ENCODE peak calls at places on chromosome 3, in ten cellular contexts. C, I, T, R, M, Z, Q, K, A and D are unnamed samples. For H3K4me1, the result is how much of the 10 kb centered on the place peaks cover.

GRCh38 chr3:11582123-11582968 is 61.4 kb downstream of the VGLL4 start:
- DNase-seq in C (peak), I (peak), T (no peak), R (peak), M (no peak), Z (no peak), Q (no peak), K (no peak), A (no peak), D (peak)

GRCh38 chr3:148026009-148026588 is 616.9 kb downstream of the ZIC1 start:
- DNase-seq in C (no peak), I (no peak), T (no peak), R (no peak), M (no peak), Z (no peak), Q (no peak), K (no peak), A (no peak), D (no peak)

GRCh38 chr3:85576091-85576690 is 617.4 kb downstream of the CADM2 start:
- DNase-seq in C (peak), I (peak), T (peak), R (peak), M (no peak), Z (peak), Q (no peak), K (peak), A (no peak), D (peak)

GRCh38 chr3:13581485-13582365 is 32.8 kb downstream of the FBLN2 start:
- DNase-seq in C (no peak), I (peak), T (no peak), R (no peak), M (no peak), Z (no peak), Q (no peak), K (no peak), A (no peak), D (peak)

GRCh38 chr3:168620854-168621253 is 525.1 kb upstream of the GOLIM4 start:
- DNase-seq in C (peak), I (no peak), T (peak), R (no peak), M (no peak), Z (peak), Q (no peak), K (peak), A (no peak), D (peak)

GRCh38 chr3:157219215-157219614 is 59.3 kb upstream of the CCNL1 start:
- DNase-seq in C (no peak), I (no peak), T (no peak), R (no peak), M (no peak), Z (no peak), Q (no peak), K (no peak), A (no peak), D (no peak)

GRCh38 chr3:101970915-101971314 is 121.6 kb downstream of the NFKBIZ start:
- DNase-seq in C (no peak), I (no peak), T (no peak), R (no peak), M (no peak), Z (no peak), Q (no peak), K (no peak), A (no peak), D (no peak)

GRCh38 chr3:15711281-15711680 is 86.5 kb downstream of the ANKRD28 start:
- DNase-seq in C (no peak), I (no peak), T (no peak), R (no peak), M (no peak), Z (no peak), Q (no peak), K (no peak), A (no peak), D (no peak)

GRCh38 chr3:105564546-105565288 is 198.0 kb downstream of the ALCAM start:
- DNase-seq in C (no peak), I (no peak), T (no peak), R (no peak), M (no peak), Z (no peak), Q (no peak), K (no peak), A (no peak), D (no peak)

GRCh38 chr3:173221010-173221409 is 80.0 kb upstream of the SPATA16 start:
- DNase-seq in C (peak), I (no peak), T (no peak), R (no peak), M (no peak), Z (peak), Q (no peak), K (peak), A (no peak), D (peak)

GRCh38 chr3:11335056-11335608 is 62.9 kb downstream of the ATG7 start:
- DNase-seq in C (peak), I (no peak), T (peak), R (no peak), M (no peak), Z (peak), Q (peak), K (peak), A (no peak), D (peak)

GRCh38 chr3:186971578-186971977 is 41.3 kb downstream of the ST6GAL1 start:
- DNase-seq in C (no peak), I (no peak), T (no peak), R (no peak), M (no peak), Z (no peak), Q (no peak), K (no peak), A (peak), D (no peak)

GRCh38 chr3:114446605-114447004 is 152.8 kb downstream of the TIGIT start:
- DNase-seq in C (peak), I (peak), T (no peak), R (no peak), M (no peak), Z (no peak), Q (no peak), K (no peak), A (no peak), D (no peak)

GRCh38 chr3:144403040-144403457 is 431.4 kb downstream of the DIPK2A start:
- DNase-seq in C (no peak), I (no peak), T (no peak), R (peak), M (no peak), Z (no peak), Q (peak), K (no peak), A (no peak), D (no peak)

GRCh38 chr3:177935008-177935407 is 601.2 kb upstream of the KCNMB2 start:
- DNase-seq in C (no peak), I (no peak), T (no peak), R (no peak), M (no peak), Z (peak), Q (no peak), K (no peak), A (no peak), D (no peak)
- H3K4me1 ChIP-seq in C (under half), I (under half), T (under half), R (under half), M (under half), Z (under half), Q (under half), K (under half), A (under half), D (under half)

DNA sequence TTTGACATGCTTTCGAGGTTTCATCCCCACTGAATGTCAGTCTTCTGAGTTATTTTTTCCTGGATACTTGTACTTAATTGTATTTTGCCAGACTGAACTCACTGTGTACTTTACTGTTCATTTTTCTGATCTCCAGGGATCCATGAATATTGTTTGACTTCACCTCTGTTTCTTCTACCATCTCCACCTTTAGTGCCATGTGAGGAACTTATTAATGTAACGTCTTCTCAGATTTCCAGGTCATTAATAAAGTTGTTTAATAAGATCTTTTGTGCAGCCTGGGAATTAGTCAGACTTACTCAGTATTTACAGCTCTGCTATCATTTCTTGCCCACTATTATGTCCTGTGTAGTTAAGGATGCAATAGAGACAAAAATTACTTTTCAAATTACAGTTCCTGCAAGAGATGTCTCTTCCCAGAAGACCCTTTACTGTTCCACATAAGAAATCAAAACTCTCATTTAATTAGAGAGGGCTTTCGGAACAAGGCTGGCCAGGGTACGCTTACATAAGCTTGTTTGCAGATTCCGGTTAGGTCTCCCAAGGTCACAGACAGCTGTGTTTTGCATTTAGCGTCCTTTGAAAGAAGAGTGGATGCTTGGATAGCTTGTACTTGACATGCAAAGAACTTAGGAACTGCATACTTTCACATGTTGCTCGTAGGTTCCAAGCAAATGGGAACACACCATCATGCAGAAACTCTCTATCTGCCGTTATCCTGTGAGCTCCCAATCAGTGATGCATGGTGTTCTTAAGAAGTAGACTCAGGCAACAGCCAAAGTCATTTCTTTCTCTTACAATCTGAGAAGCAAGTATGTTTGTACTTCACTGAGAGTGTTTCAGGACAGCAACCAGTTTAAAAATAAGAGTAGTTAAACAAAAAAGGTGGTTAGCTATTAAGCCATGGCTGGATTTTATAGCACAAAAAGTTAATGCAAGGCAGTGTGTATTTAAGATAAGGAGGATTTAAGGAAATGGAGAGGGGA is 37.5 kb downstream of the FILIP1L start:
- DNase-seq in C (no peak), I (no peak), T (no peak), R (peak), M (no peak), Z (no peak), Q (no peak), K (no peak), A (no peak), D (no peak)
- H3K27ac ChIP-seq in C (no peak), I (peak), T (no peak), R (no peak), M (no peak), Z (no peak), Q (no peak), K (no peak), A (peak), D (peak)

GRCh38 chr3:28241221-28242160 is at the start of gene CMC1:
- DNase-seq in C (peak), I (peak), T (peak), R (peak), M (peak), Z (peak), Q (peak), K (peak), A (peak), D (peak)
- H3K4me1 ChIP-seq in C (under half), I (under half), T (under half), R (under half), M (half or more), Z (under half), Q (under half), K (under half), A (under half), D (under half)

DNA sequence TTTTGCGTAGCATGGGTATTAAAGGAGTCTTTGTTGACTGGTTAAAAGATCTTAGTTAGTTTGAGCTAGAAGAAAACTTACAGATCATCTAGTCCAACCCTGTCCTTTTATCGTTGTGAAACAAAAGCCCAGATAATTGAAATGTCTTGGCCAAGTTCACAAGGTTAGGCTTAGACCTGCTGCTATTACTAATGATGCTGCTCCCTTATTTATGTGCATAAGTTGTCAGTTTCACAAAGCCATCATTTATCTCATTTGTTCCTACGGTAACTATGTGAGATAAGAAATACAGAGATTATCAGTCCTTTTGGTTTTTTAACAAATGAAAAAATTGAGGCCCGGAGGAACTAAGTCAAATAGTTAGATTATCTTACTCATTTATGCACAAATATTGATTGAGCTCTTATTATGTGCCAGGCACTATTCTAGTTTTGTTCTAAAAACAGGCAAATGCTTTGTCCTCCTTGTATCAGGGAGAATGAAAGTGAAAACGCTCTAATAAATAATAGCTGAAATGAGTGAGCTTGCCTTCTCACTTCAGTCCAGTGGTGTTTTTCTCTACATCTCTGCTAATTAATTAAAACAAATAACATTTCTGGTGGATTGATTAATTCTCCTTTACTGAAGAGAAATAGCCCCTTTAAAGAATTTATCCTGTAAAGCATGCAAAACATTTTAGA is 49.1 kb upstream of the TPRG1 start:
- DNase-seq in C (no peak), I (no peak), T (no peak), R (no peak), M (no peak), Z (no peak), Q (no peak), K (peak), A (no peak), D (no peak)
- H3K27ac ChIP-seq in C (no peak), I (peak), T (no peak), R (peak), M (peak), Z (no peak), Q (no peak), K (no peak), A (peak), D (no peak)

GRCh38 chr3:28343144-28343543 is 5.4 kb upstream of the ZCWPW2 start:
- DNase-seq in C (no peak), I (no peak), T (no peak), R (no peak), M (no peak), Z (no peak), Q (no peak), K (no peak), A (no peak), D (no peak)

GRCh38 chr3:28347374-28348285 is 891 bp upstream of the ZCWPW2 start:
- DNase-seq in C (peak), I (no peak), T (no peak), R (no peak), M (no peak), Z (no peak), Q (peak), K (no peak), A (no peak), D (no peak)

GRCh38 chr3:28348286-28348636 is 260 bp upstream of the ZCWPW2 start:
- DNase-seq in C (no peak), I (no peak), T (no peak), R (no peak), M (no peak), Z (no peak), Q (no peak), K (no peak), A (peak), D (no peak)

GRCh38 chr3:28348637-28349396 is at the start of the genes AZI2 and ZCWPW2:
- DNase-seq in C (peak), I (peak), T (peak), R (peak), M (peak), Z (peak), Q (peak), K (peak), A (peak), D (peak)

GRCh38 chr3:28345690-28346089 is 2.8 kb upstream of the ZCWPW2 start:
- DNase-seq in C (no peak), I (no peak), T (no peak), R (no peak), M (no peak), Z (no peak), Q (no peak), K (no peak), A (no peak), D (no peak)
- H3K4me1 ChIP-seq in C (under half), I (under half), T (under half), R (under half), M (under half), Z (under half), Q (under half), K (under half), A (half or more), D (under half)

DNA sequence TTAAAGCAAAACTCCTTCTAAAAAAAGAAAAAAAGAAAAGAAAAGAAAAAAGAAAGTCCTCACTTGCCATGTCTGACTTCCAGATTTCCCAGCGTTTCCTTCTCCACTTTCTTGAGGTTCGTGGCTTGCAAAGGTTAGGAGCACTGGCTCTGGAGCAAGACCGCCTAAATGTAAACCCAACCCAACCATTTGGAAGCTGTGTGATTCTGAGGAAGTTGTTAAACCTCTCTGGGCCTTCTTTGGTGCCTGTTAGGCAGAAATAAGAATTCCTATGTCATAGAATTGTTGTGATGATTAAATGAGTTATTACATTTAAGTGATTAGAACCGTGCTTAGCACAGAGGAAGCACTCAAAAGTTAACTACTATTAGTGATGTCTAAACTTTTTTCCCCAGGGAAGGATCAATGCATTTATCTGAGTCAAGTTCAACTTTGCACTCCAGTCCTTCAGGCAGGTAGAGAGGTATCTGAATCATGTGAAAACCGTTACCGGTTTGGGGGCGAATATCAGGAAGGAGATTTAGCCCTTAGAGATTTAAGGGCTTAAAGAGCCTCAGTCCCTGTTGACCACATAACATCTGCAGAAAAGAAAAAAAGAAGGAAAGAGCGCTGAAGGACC is 78.3 kb upstream of the HES1 start:
- DNase-seq in C (no peak), I (no peak), T (no peak), R (no peak), M (no peak), Z (no peak), Q (no peak), K (no peak), A (no peak), D (no peak)
- H3K27ac ChIP-seq in C (no peak), I (peak), T (peak), R (no peak), M (no peak), Z (peak), Q (peak), K (no peak), A (no peak), D (no peak)

DNA sequence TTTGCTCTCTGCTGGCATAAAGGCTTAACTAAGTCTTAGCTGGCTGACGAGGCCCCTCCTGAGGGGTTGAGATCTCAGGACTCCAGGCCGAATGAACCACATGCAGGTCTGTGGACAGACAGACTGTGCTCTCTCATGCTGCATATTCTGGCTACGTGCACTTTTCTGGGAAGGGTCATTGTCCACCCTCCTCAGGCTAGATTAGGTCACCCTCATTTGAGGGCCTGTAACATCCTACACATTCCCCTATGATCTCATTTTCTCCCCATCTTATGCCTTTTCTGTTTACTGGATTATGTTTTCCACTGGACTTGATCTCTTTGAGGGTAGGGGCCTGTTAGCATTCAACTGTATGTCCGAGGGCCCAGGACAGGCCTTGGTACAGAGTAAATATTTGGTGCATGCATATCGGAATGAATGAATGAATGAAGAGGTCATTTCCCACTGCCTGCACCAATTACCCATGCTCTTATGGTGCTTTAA is 13.7 kb downstream of the EEFSEC start:
- DNase-seq in C (no peak), I (no peak), T (no peak), R (no peak), M (no peak), Z (no peak), Q (no peak), K (no peak), A (no peak), D (no peak)
- H3K4me1 ChIP-seq in C (under half), I (under half), T (under half), R (under half), M (under half), Z (under half), Q (under half), K (under half), A (under half), D (under half)

GRCh38 chr3:52006820-52007133 is 11.1 kb upstream of the RPL29 start:
- DNase-seq in C (no peak), I (no peak), T (no peak), R (no peak), M (no peak), Z (no peak), Q (no peak), K (no peak), A (no peak), D (no peak)

GRCh38 chr3:52005571-52005986 is 9.9 kb upstream of the RPL29 start:
- DNase-seq in C (peak), I (no peak), T (no peak), R (no peak), M (no peak), Z (no peak), Q (no peak), K (no peak), A (no peak), D (peak)

GRCh38 chr3:52006017-52006819 is 10.5 kb upstream of the RPL29 start:
- DNase-seq in C (no peak), I (no peak), T (no peak), R (no peak), M (no peak), Z (no peak), Q (no peak), K (no peak), A (no peak), D (no peak)

GRCh38 chr3:52004158-52004787 is 8.6 kb upstream of the RPL29 start:
- DNase-seq in C (peak), I (peak), T (peak), R (no peak), M (no peak), Z (no peak), Q (no peak), K (no peak), A (no peak), D (peak)

DNA sequence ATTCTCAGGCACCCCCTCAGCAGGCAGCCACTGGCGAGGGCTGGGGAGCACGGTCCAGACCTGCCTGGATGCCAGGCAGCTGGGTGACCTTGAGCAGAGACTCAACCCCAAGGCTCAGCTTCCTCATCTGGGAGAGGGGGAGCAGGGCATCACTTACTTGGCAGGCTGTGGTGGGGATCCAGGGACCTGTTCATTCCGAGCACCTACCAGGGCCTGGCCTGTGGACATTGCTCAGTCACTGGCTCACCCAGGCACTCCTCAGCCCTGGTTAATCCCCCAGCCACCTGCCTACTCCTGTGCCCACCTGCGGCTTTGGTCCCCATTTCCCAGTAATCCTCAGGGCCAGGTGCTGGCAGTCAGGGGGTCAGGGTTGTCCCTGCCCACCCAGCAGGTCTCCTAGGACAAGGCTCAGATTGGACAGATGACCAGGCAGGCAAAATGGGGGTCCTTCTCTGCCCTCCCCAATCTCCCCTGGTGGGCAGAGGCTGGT is 9.3 kb upstream of the RPL29 start:
- DNase-seq in C (no peak), I (no peak), T (no peak), R (no peak), M (no peak), Z (no peak), Q (no peak), K (no peak), A (no peak), D (no peak)
- H3K27ac ChIP-seq in C (no peak), I (no peak), T (peak), R (no peak), M (no peak), Z (no peak), Q (no peak), K (no peak), A (no peak), D (no peak)